ENCODE peak calls at places on chromosomes 16 and 17, in seven cellular contexts. D is mucosa of descending colon; V is dorsolateral prefrontal cortex; I is cardiac fibroblast; H is left ventricle myocardium inferior; O is CD4-positive, alpha-beta T cell; Y is astrocyte of the spinal cord. L is an unnamed sample.
A peak's percentile ranks its signal among the peaks of the same experiment; 100 is the strongest.

GRCh38 chr17:915416-916201 is 64.0 kb downstream of the NXN start:
- DNase-seq in O (no peak), D (no peak), I (peak; percentile 94), V (no peak), Y (peak; percentile 72), H (no peak), L (no peak)

GRCh38 chr16:65154321-65154720 is 32.5 kb upstream of the CDH11 start:
- DNase-seq in V (no peak), H (no peak), I (no peak), O (no peak), Y (no peak), D (no peak), L (no peak)

GRCh38 chr16:6797223-6797622 is 535.4 kb upstream of the RBFOX1 start:
- DNase-seq in O (no peak), H (no peak), V (no peak), I (no peak), Y (no peak), D (no peak), L (no peak)

GRCh38 chr17:65184235-65184959 is 47.2 kb downstream of the RGS9 start:
- DNase-seq in V (no peak), H (no peak), D (no peak), O (no peak), Y (no peak), I (no peak), L (no peak)

GRCh38 chr16:75116081-75116910 is at the start of gene LDHD:
- DNase-seq in O (no peak), Y (peak; percentile 56), D (peak; percentile 90), H (peak; percentile 83), I (peak; percentile 61), V (peak; percentile 86), L (no peak)

GRCh38 chr17:14737984-14738651 is 437.2 kb downstream of the HS3ST3B1 start:
- DNase-seq in I (peak; percentile 96), Y (peak; percentile 92), V (no peak), D (no peak), H (peak; percentile 24), O (no peak), L (no peak)

GRCh38 chr16:3170440-3171180 is 17.4 kb upstream of the OR1F1 start:
- DNase-seq in D (no peak), O (no peak), H (no peak), Y (no peak), V (no peak), I (no peak), L (no peak)

GRCh38 chr17:78925662-78926555 is 722 bp upstream of the TIMP2 start:
- DNase-seq in Y (peak; percentile 77), D (peak; percentile 71), V (peak; percentile 48), H (peak; percentile 84), O (no peak), I (peak; percentile 94), L (no peak)

GRCh38 chr17:71830916-71831315 is 289.9 kb upstream of the SOX9 start:
- DNase-seq in D (no peak), V (no peak), H (no peak), I (no peak), Y (no peak), O (no peak), L (no peak)

GRCh38 chr17:57916925-57917858 is 38.0 kb downstream of the CUEDC1 start:
- DNase-seq in O (no peak), D (no peak), H (peak; percentile 60), I (no peak), Y (no peak), V (no peak), L (no peak)

GRCh38 chr16:3650631-3651265 is 3.7 kb upstream of the DNASE1 start:
- DNase-seq in D (no peak), I (no peak), V (peak; percentile 17), Y (no peak), O (no peak), H (no peak), L (no peak)

GRCh38 chr16:24580665-24581064 is 41.3 kb downstream of the RBBP6 start:
- DNase-seq in O (no peak), V (no peak), I (peak; percentile 67), Y (peak; percentile 49), D (no peak), H (no peak), L (no peak)

GRCh38 chr16:47058295-47059086 is 85.0 kb upstream of the DNAJA2 start:
- DNase-seq in O (no peak), V (no peak), H (no peak), D (peak; percentile 92), I (peak; percentile 41), Y (no peak), L (no peak)

GRCh38 chr16:88804173-88804551 is 573 bp downstream of the CDT1 start:
- DNase-seq in O (no peak), V (no peak), H (no peak), Y (no peak), I (no peak), D (no peak), L (no peak)

GRCh38 chr16:74999208-74999682 is 421 bp downstream of the ZNRF1 start:
- DNase-seq in O (no peak), I (peak; percentile 33), D (peak; percentile 30), H (peak; percentile 34), Y (no peak), V (no peak), L (peak; percentile 35)

GRCh38 chr16:78230832-78231231 is 131.4 kb downstream of the WWOX start:
- DNase-seq in V (no peak), O (no peak), I (peak; percentile 41), H (no peak), Y (peak; percentile 13), D (peak; percentile 63), L (no peak)

GRCh38 chr17:73196500-73196899 is 3.6 kb downstream of the COG1 start:
- DNase-seq in V (peak; percentile 29), Y (peak; percentile 42), D (peak; percentile 77), H (no peak), O (no peak), I (peak; percentile 30), L (no peak)

GRCh38 chr16:82524939-82525338 is 101.8 kb upstream of the CDH13 start:
- DNase-seq in O (no peak), V (no peak), H (no peak), D (no peak), Y (no peak), I (no peak), L (no peak)

GRCh38 chr16:86498661-86499493 is 11.4 kb upstream of the FOXF1 start:
- DNase-seq in D (no peak), H (no peak), O (no peak), Y (no peak), V (no peak), I (peak; percentile 53), L (no peak)

GRCh38 chr17:81520021-81520894 is 7.7 kb upstream of the ACTG1 start:
- DNase-seq in D (peak; percentile 19), H (no peak), V (no peak), Y (no peak), I (no peak), O (no peak), L (no peak)

DNA sequence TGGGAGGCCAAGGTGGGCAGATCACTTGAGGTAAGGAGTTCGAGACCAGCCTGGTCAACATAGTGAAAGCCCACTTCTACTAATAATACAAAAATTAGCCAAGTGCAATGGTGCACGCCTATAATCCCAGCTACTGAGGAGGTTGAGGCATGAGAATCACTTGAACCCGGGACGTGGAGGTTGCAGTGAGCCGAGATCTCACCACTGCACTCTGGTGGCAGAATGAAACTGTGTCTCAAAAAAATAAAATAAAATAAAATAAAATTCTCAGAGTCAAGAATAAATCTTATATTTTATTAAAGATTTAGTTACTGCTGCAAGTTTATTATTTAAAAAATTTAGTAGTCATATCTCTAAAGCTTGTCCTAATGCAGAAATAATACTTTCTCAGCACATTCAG is 29.7 kb downstream of the ARL4D start:
- DNase-seq in O (no peak), D (no peak), Y (no peak), I (no peak), H (no peak), V (no peak), L (no peak)
- TF ChIP-seq CTCF in O (no peak), D (no peak), Y (peak; percentile 17), I (peak; percentile 26), H (no peak), V (no peak), L (no peak)

GRCh38 chr16:58507195-58507962 is 7.4 kb downstream of the NDRG4 start:
- DNase-seq in Y (no peak), I (no peak), H (no peak), V (no peak), O (no peak), D (no peak), L (no peak)

GRCh38 chr16:58509256-58510096 is 5.8 kb upstream of the SETD6 start:
- DNase-seq in Y (no peak), H (no peak), D (no peak), V (no peak), O (no peak), I (no peak), L (no peak)

GRCh38 chr16:58508671-58509251 is 6.6 kb upstream of the SETD6 start:
- DNase-seq in I (no peak), H (no peak), V (no peak), O (no peak), D (no peak), Y (no peak), L (no peak)

GRCh38 chr16:58506241-58507194 is 6.6 kb downstream of the NDRG4 start:
- DNase-seq in I (no peak), D (no peak), H (no peak), O (no peak), V (no peak), Y (no peak), L (no peak)

GRCh38 chr16:58507963-58508670 is 7.2 kb upstream of the SETD6 start:
- DNase-seq in I (no peak), O (no peak), D (no peak), Y (no peak), V (no peak), H (no peak), L (no peak)
- TF ChIP-seq CTCF in I (no peak), O (no peak), D (no peak), Y (no peak), V (no peak), H (no peak), L (no peak)

GRCh38 chr16:80417706-80418105 is 123.1 kb upstream of the DYNLRB2 start:
- DNase-seq in V (no peak), O (no peak), I (no peak), Y (no peak), H (no peak), D (no peak), L (no peak)
- TF ChIP-seq CTCF in V (no peak), O (no peak), I (no peak), Y (no peak), H (no peak), D (no peak), L (no peak)

DNA sequence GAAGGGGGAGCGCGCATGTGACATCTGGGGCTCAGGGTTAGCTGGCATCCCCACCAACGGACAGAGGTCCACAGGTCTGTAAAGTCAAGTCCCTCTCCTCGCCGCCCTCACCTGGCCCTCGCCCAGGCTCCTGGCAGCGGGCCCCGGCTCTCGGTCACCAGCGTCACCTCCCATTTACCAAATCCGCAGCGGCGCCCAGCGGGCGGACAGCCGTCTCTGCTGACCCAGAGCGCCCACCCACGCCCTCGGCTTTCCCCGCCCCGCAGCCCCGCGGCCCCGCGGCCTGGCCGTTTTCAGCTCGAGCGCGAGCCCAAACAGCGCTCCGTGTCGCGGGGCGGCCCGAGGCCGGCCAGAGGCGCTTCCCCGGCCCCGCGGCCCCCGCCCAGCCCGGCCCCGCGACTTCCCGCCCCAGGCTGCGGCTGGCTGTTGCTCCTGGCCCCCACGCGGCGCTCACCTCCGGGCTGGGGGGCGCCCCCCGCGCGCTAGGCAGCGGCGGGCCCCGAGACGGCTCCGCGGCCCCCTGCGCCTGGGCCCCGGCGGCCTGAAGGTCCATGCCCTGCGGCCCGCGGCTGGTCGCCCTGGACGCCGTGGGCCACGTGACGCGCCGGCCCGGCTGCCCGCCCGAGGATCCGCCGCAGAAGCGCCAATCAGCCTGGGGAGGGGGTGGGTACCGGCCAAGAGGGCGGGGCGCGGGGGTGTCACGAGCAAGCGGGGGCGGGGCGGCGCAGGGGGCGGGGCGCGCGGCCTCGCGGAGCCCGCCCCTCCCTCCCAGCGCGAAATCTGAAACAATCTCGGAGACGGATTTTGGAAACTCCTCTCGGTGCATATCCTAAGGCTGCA is at the start of gene COPRS:
- DNase-seq in Y (peak; percentile 82), H (peak; percentile 93), D (peak; percentile 91), I (peak; percentile 93), O (peak; percentile 70), V (peak; percentile 80), L (peak; percentile 75)
- TF ChIP-seq CTCF in Y (no peak), H (peak; percentile 24), D (no peak), I (no peak), O (no peak), V (no peak), L (no peak)

L was measured in mesothelial cell of epicardium.